ENCODE peak calls at places on chromosomes 3 and 15, in five cellular contexts. One of them, this sample, is unnamed.

GRCh38 chr3:46423588-46423987 is 16.5 kb downstream of the CCRL2 start:
- DNase-seq in GM23338: no peak
- DNase-seq in breast epithelium: no peak
- DNase-seq in upper lobe of left lung: no peak
- DNase-seq in HepG2: peak
- DNase-seq in this sample: no peak

GRCh38 chr3:66858656-66859381 is 139.3 kb upstream of the KBTBD8 start:
- DNase-seq in GM23338: peak
- DNase-seq in breast epithelium: no peak
- DNase-seq in upper lobe of left lung: no peak
- DNase-seq in HepG2: no peak
- DNase-seq in this sample: no peak

GRCh38 chr3:100455841-100456550 is 36.4 kb upstream of the TMEM45A start:
- DNase-seq in GM23338: no peak
- DNase-seq in breast epithelium: no peak
- DNase-seq in upper lobe of left lung: no peak
- DNase-seq in HepG2: no peak
- DNase-seq in this sample: no peak

GRCh38 chr15:27743078-27743477 is 356.0 kb downstream of the OCA2 start:
- DNase-seq in GM23338: no peak
- DNase-seq in breast epithelium: no peak
- DNase-seq in upper lobe of left lung: no peak
- DNase-seq in HepG2: no peak
- DNase-seq in this sample: no peak

GRCh38 chr3:173814809-173815208 is 417.3 kb downstream of the NLGN1 start:
- DNase-seq in GM23338: no peak
- DNase-seq in breast epithelium: no peak
- DNase-seq in upper lobe of left lung: no peak
- DNase-seq in HepG2: no peak
- DNase-seq in this sample: no peak

GRCh38 chr3:43855674-43856299 is 165.0 kb downstream of the ABHD5 start:
- DNase-seq in GM23338: peak
- DNase-seq in breast epithelium: no peak
- DNase-seq in upper lobe of left lung: peak
- DNase-seq in HepG2: peak
- DNase-seq in this sample: peak

GRCh38 chr3:157913751-157914150 is 192.5 kb downstream of the SHOX2 start:
- DNase-seq in GM23338: no peak
- DNase-seq in breast epithelium: no peak
- DNase-seq in upper lobe of left lung: no peak
- DNase-seq in HepG2: no peak
- DNase-seq in this sample: no peak

GRCh38 chr15:84685304-84685703 is 27.3 kb upstream of the NMB start:
- DNase-seq in GM23338: no peak
- DNase-seq in breast epithelium: no peak
- DNase-seq in upper lobe of left lung: peak
- DNase-seq in HepG2: no peak
- DNase-seq in this sample: no peak

GRCh38 chr3:18740631-18741583 is 315.8 kb upstream of the SATB1 start:
- DNase-seq in GM23338: no peak
- DNase-seq in breast epithelium: no peak
- DNase-seq in upper lobe of left lung: peak
- DNase-seq in HepG2: no peak
- DNase-seq in this sample: no peak

GRCh38 chr15:89803941-89804800 is 10.5 kb downstream of the ANPEP start:
- DNase-seq in GM23338: no peak
- DNase-seq in breast epithelium: no peak
- DNase-seq in upper lobe of left lung: no peak
- DNase-seq in HepG2: no peak
- DNase-seq in this sample: no peak

GRCh38 chr3:46865034-46865507 is 1.8 kb upstream of the MYL3 start:
- DNase-seq in GM23338: no peak
- DNase-seq in breast epithelium: no peak
- DNase-seq in upper lobe of left lung: peak
- DNase-seq in HepG2: no peak
- DNase-seq in this sample: peak

GRCh38 chr15:60301024-60301423 is 96.8 kb downstream of the ANXA2 start:
- DNase-seq in GM23338: no peak
- DNase-seq in breast epithelium: no peak
- DNase-seq in upper lobe of left lung: no peak
- DNase-seq in HepG2: no peak
- DNase-seq in this sample: no peak

GRCh38 chr15:94793641-94794040 is 562.3 kb downstream of the MCTP2 start:
- DNase-seq in GM23338: no peak
- DNase-seq in breast epithelium: no peak
- DNase-seq in upper lobe of left lung: no peak
- DNase-seq in HepG2: no peak
- DNase-seq in this sample: no peak

GRCh38 chr15:42375941-42376340 is 16.6 kb downstream of the CAPN3 start:
- DNase-seq in GM23338: no peak
- DNase-seq in breast epithelium: no peak
- DNase-seq in upper lobe of left lung: no peak
- DNase-seq in HepG2: no peak
- DNase-seq in this sample: no peak

GRCh38 chr3:35184775-35185174 is 454.6 kb upstream of the ARPP21 start:
- DNase-seq in GM23338: no peak
- DNase-seq in breast epithelium: no peak
- DNase-seq in upper lobe of left lung: no peak
- DNase-seq in HepG2: no peak
- DNase-seq in this sample: no peak

GRCh38 chr3:12966847-12967750 is 106.1 kb downstream of the IQSEC1 start:
- DNase-seq in GM23338: peak
- DNase-seq in breast epithelium: no peak
- DNase-seq in upper lobe of left lung: no peak
- DNase-seq in HepG2: no peak
- DNase-seq in this sample: no peak

GRCh38 chr15:57041416-57041815 is 123.0 kb downstream of the TCF12 start:
- DNase-seq in GM23338: no peak
- DNase-seq in breast epithelium: no peak
- DNase-seq in upper lobe of left lung: no peak
- DNase-seq in HepG2: no peak
- DNase-seq in this sample: no peak

GRCh38 chr15:55110446-55110845 is 86.3 kb downstream of the RSL24D1 start:
- DNase-seq in GM23338: peak
- DNase-seq in breast epithelium: no peak
- DNase-seq in upper lobe of left lung: no peak
- DNase-seq in HepG2: peak
- DNase-seq in this sample: no peak

GRCh38 chr15:52040167-52040900 is 21.3 kb downstream of the MAPK6 start:
- DNase-seq in GM23338: no peak
- DNase-seq in breast epithelium: no peak
- DNase-seq in upper lobe of left lung: peak
- DNase-seq in HepG2: no peak
- DNase-seq in this sample: no peak

GRCh38 chr3:63343674-63344073 is 65.6 kb downstream of the SYNPR start:
- DNase-seq in GM23338: peak
- DNase-seq in breast epithelium: peak
- DNase-seq in upper lobe of left lung: peak
- DNase-seq in HepG2: peak
- DNase-seq in this sample: peak

GRCh38 chr3:117101697-117102096 is 392.1 kb downstream of the TUSC7 start:
- DNase-seq in GM23338: no peak
- DNase-seq in breast epithelium: no peak
- DNase-seq in upper lobe of left lung: no peak
- DNase-seq in HepG2: no peak
- DNase-seq in this sample: no peak

GRCh38 chr15:67917037-67917436 is 77.2 kb upstream of the RNU6-1 start:
- DNase-seq in GM23338: no peak
- DNase-seq in breast epithelium: no peak
- DNase-seq in upper lobe of left lung: no peak
- DNase-seq in HepG2: no peak
- DNase-seq in this sample: peak

GRCh38 chr3:37701729-37702128 is 160.0 kb upstream of the CTDSPL start:
- DNase-seq in GM23338: no peak
- DNase-seq in breast epithelium: no peak
- DNase-seq in upper lobe of left lung: no peak
- DNase-seq in HepG2: no peak
- DNase-seq in this sample: no peak

GRCh38 chr3:173644086-173645082 is 246.8 kb downstream of the NLGN1 start:
- DNase-seq in GM23338: no peak
- DNase-seq in breast epithelium: no peak
- DNase-seq in upper lobe of left lung: no peak
- DNase-seq in HepG2: no peak
- DNase-seq in this sample: no peak

GRCh38 chr3:52213901-52214300 is 11.5 kb downstream of the TLR9 start:
- DNase-seq in GM23338: no peak
- DNase-seq in breast epithelium: no peak
- DNase-seq in upper lobe of left lung: no peak
- DNase-seq in HepG2: no peak
- DNase-seq in this sample: no peak

GRCh38 chr3:58998476-58999117 is 51.2 kb downstream of the CFAP20DC start:
- DNase-seq in GM23338: no peak
- DNase-seq in breast epithelium: no peak
- DNase-seq in upper lobe of left lung: no peak
- DNase-seq in HepG2: no peak
- DNase-seq in this sample: no peak

GRCh38 chr3:115825046-115825445 is 201.7 kb downstream of the GAP43 start:
- DNase-seq in GM23338: no peak
- DNase-seq in breast epithelium: no peak
- DNase-seq in upper lobe of left lung: no peak
- DNase-seq in HepG2: peak
- DNase-seq in this sample: no peak

GRCh38 chr15:30929064-30929669 is 25.5 kb downstream of the FAN1 start:
- DNase-seq in GM23338: no peak
- DNase-seq in breast epithelium: no peak
- DNase-seq in upper lobe of left lung: no peak
- DNase-seq in HepG2: no peak
- DNase-seq in this sample: no peak

GRCh38 chr15:30928076-30928475 is 24.4 kb downstream of the FAN1 start:
- DNase-seq in GM23338: no peak
- DNase-seq in breast epithelium: no peak
- DNase-seq in upper lobe of left lung: no peak
- DNase-seq in HepG2: no peak
- DNase-seq in this sample: no peak

GRCh38 chr15:30925686-30926085 is 22.0 kb downstream of the FAN1 start:
- DNase-seq in GM23338: no peak
- DNase-seq in breast epithelium: no peak
- DNase-seq in upper lobe of left lung: no peak
- DNase-seq in HepG2: no peak
- DNase-seq in this sample: no peak

GRCh38 chr15:30926161-30926560 is 22.4 kb downstream of the FAN1 start:
- DNase-seq in GM23338: no peak
- DNase-seq in breast epithelium: no peak
- DNase-seq in upper lobe of left lung: no peak
- DNase-seq in HepG2: no peak
- DNase-seq in this sample: no peak

DNA sequence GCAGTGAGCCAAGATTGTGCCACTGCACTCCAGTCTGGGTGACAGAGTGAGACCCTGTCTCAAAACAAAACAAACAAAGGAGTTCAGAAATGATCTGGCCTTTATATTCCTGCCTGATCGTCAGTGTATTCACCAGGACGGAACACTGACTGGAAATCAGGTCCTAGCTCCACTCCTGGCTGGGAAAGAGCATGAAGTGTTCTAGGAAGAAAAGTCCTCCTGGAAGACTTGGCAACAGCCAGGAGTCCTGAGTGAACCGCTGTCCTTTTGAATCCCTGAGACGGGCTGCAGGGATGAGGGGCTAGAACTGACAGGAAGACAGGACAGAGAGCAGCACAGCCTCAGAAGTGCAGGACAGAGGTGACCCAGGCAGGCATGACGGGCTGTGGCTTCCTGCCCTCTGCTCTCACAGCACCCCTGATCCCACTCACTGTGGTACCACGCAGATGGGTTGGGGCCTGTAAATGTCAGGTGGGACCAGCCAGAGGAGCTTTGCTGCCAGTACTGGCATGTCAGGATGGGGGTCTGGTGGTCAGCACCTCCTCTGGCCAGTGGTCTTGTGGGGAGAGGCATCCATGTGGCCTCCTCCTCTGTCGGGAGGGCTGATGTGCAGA is 23.5 kb downstream of the FAN1 start:
- DNase-seq in GM23338: no peak
- DNase-seq in breast epithelium: no peak
- DNase-seq in upper lobe of left lung: no peak
- DNase-seq in HepG2: no peak
- DNase-seq in this sample: no peak
- TF ChIP-seq POLR2AphosphoS5 in GM23338: no peak
- TF ChIP-seq POLR2AphosphoS5 in breast epithelium: no peak
- TF ChIP-seq POLR2AphosphoS5 in upper lobe of left lung: no peak
- TF ChIP-seq POLR2AphosphoS5 in HepG2: no peak
- TF ChIP-seq POLR2AphosphoS5 in this sample: no peak

GRCh38 chr3:149806171-149806778 is 6.7 kb upstream of the RNF13 start:
- DNase-seq in GM23338: no peak
- DNase-seq in breast epithelium: no peak
- DNase-seq in upper lobe of left lung: no peak
- DNase-seq in HepG2: no peak
- DNase-seq in this sample: no peak
- TF ChIP-seq POLR2AphosphoS5 in GM23338: no peak
- TF ChIP-seq POLR2AphosphoS5 in breast epithelium: no peak
- TF ChIP-seq POLR2AphosphoS5 in upper lobe of left lung: no peak
- TF ChIP-seq POLR2AphosphoS5 in HepG2: no peak
- TF ChIP-seq POLR2AphosphoS5 in this sample: no peak

DNA sequence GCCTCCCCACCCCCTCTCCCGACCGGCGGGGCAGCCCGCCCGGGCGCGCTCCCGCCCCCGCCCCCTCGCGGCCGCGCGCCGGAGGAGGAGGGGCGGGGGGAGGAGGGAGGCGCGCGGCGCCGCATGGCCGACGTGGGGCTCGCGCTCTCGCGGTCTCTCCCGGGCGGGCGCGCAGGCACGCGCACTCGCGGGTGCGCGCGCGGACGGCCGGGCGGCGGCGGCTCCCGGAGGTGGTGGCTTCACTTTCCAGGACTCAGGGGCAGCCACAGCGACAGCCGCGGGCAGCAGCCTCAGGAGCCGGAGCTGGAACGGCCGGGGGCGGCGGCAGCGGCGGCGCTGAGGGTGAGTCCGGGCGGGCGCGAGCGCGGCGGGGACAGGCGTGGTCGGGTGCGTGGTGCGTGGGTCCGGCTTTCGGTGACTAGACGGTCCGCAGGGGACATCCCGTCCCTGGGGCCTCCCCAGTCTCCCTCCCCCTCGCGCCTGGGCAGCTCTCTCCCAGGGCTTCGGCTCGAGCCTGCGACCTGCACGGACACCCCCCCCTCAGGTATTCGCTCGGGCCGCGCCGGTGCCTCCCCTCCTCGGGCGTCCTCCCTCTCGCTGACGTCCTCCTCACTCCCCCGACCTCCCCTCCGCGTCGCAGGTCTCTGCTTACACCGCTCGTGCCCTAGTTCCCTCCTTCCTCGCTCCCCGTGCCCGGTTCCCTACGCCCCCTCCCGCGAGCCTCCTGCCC is at the start of gene UBE2E2:
- DNase-seq in GM23338: peak
- DNase-seq in breast epithelium: peak
- DNase-seq in upper lobe of left lung: peak
- DNase-seq in HepG2: no peak
- DNase-seq in this sample: peak
- TF ChIP-seq POLR2AphosphoS5 in GM23338: peak
- TF ChIP-seq POLR2AphosphoS5 in breast epithelium: no peak
- TF ChIP-seq POLR2AphosphoS5 in upper lobe of left lung: no peak
- TF ChIP-seq POLR2AphosphoS5 in HepG2: no peak
- TF ChIP-seq POLR2AphosphoS5 in this sample: no peak

DNA sequence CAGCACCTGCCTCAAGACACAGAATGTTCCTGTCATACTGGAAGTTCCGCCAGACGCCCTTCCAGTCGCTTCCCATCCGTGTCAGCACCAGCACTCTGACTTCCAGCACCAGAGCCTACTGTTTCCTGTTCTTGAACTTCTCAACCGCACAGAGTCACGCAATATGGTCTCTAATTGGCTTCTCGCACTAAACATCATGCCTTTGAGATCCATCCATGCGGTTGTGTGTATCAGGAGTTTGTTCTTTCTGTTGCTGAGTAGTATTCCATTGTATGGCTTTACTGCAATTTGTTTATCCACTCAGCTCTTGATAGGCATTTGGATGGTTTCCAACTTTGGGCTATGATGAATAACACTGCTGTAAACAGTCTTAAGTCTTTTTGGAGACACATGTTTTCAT is 112.0 kb downstream of the LRRK1 start:
- DNase-seq in GM23338: no peak
- DNase-seq in breast epithelium: no peak
- DNase-seq in upper lobe of left lung: no peak
- DNase-seq in HepG2: no peak
- DNase-seq in this sample: no peak
- TF ChIP-seq POLR2AphosphoS5 in GM23338: no peak
- TF ChIP-seq POLR2AphosphoS5 in breast epithelium: no peak
- TF ChIP-seq POLR2AphosphoS5 in upper lobe of left lung: peak
- TF ChIP-seq POLR2AphosphoS5 in HepG2: no peak
- TF ChIP-seq POLR2AphosphoS5 in this sample: no peak